ENCODE peak calls at places on chromosomes 1 and 21, in five cellular contexts. M is neural progenitor cell, F is HCT116, W is A673, B is fibroblast of lung. J is an unnamed sample.

GRCh38 chr1:234928642-234929041 is 200.0 kb downstream of the TOMM20 start:
- DNase-seq in M (no peak), F (no peak), W (no peak), B (no peak), J (no peak)

GRCh38 chr21:37668462-37669239 is 247.6 kb downstream of the KCNJ6 start:
- DNase-seq in W (no peak), B (no peak), F (no peak), M (no peak), J (no peak)

GRCh38 chr1:184262119-184262518 is 124.7 kb upstream of the C1orf21 start:
- DNase-seq in M (no peak), F (no peak), W (no peak), B (no peak), J (no peak)

GRCh38 chr1:205432116-205432515 is 10.3 kb upstream of the LEMD1 start:
- DNase-seq in F (no peak), W (no peak), M (no peak), B (no peak), J (no peak)

GRCh38 chr1:182877842-182878241 is 38.7 kb downstream of the DHX9 start:
- DNase-seq in B (no peak), W (no peak), M (no peak), F (no peak), J (no peak)

GRCh38 chr21:31397939-31398338 is 53.9 kb upstream of the TIAM1 start:
- DNase-seq in W (no peak), B (no peak), M (peak; percentile 27), F (no peak), J (no peak)

GRCh38 chr1:117627562-117628165 is 21.8 kb downstream of the TENT5C start:
- DNase-seq in M (no peak), W (no peak), B (no peak), F (no peak), J (no peak)

GRCh38 chr21:43268086-43268803 is 99.4 kb downstream of the CRYAA start:
- DNase-seq in F (no peak), W (no peak), B (no peak), M (no peak), J (no peak)

GRCh38 chr1:43493661-43494450 is 36.8 kb upstream of the PTPRF start:
- DNase-seq in B (peak; percentile 51), F (no peak), M (peak; percentile 83), W (peak; percentile 11), J (no peak)

GRCh38 chr1:202150187-202150586 is 5.7 kb upstream of the ARL8A start:
- DNase-seq in M (no peak), B (no peak), F (no peak), W (no peak), J (no peak)

GRCh38 chr1:25431495-25432363 is 1.0 kb downstream of the MACO1 start:
- DNase-seq in W (peak; percentile 12), B (no peak), M (peak; percentile 10), F (no peak), J (no peak)

GRCh38 chr1:201726700-201727099 is 102.3 kb upstream of the IPO9 start:
- DNase-seq in W (no peak), B (no peak), M (no peak), F (no peak), J (no peak)

GRCh38 chr1:109161836-109162606 is 48.1 kb downstream of the ELAPOR1 start:
- DNase-seq in B (peak; percentile 89), W (peak; percentile 79), F (no peak), M (no peak), J (peak; percentile 84)

GRCh38 chr1:2344744-2345296 is 46.5 kb downstream of the MORN1 start:
- DNase-seq in W (no peak), M (no peak), F (no peak), B (no peak), J (no peak)

GRCh38 chr1:109802136-109802900 is 38.6 kb upstream of the EPS8L3 start:
- DNase-seq in W (no peak), F (no peak), B (no peak), M (no peak), J (no peak)

GRCh38 chr1:32947669-32948068 is 16.9 kb downstream of the RNF19B start:
- DNase-seq in F (no peak), B (no peak), M (no peak), W (no peak), J (no peak)

GRCh38 chr1:113769599-113769970 is 10.3 kb upstream of the PHTF1 start:
- DNase-seq in W (no peak), M (no peak), F (no peak), B (no peak), J (no peak)

GRCh38 chr1:37691497-37692077 is 729 bp upstream of the CDCA8 start:
- DNase-seq in F (peak; percentile 10), M (peak; percentile 49), B (peak; percentile 31), W (peak; percentile 23), J (peak; percentile 48)

GRCh38 chr21:16102113-16102512 is 372.3 kb downstream of the USP25 start:
- DNase-seq in W (no peak), M (no peak), B (no peak), F (no peak), J (no peak)

GRCh38 chr1:204342310-204342709 is 17.4 kb downstream of the PLEKHA6 start:
- DNase-seq in W (no peak), M (no peak), F (no peak), B (no peak), J (no peak)

GRCh38 chr1:39788758-39789570 is at the start of gene BMP8B:
- DNase-seq in M (peak; percentile 60), F (peak; percentile 37), B (no peak), W (peak; percentile 27), J (peak; percentile 21)

GRCh38 chr1:148388260-148389026 is 94.7 kb downstream of the PPIAL4G start:
- DNase-seq in W (peak; percentile 80), B (peak; percentile 92), M (peak; percentile 80), F (peak; percentile 79), J (peak; percentile 93)

GRCh38 chr1:197692965-197693364 is 82.3 kb downstream of the DENND1B start:
- DNase-seq in F (peak; percentile 4), M (no peak), B (peak; percentile 42), W (no peak), J (peak; percentile 11)

GRCh38 chr1:47596328-47596727 is 158.5 kb downstream of the FOXD2 start:
- DNase-seq in F (no peak), M (no peak), B (no peak), W (no peak), J (no peak)

GRCh38 chr1:109383087-109383779 is 14.5 kb downstream of the SORT1 start:
- DNase-seq in F (no peak), W (no peak), M (peak; percentile 46), B (no peak), J (no peak)

GRCh38 chr1:38533772-38534472 is 325.6 kb downstream of the RRAGC start:
- DNase-seq in W (peak; percentile 49), F (no peak), B (no peak), M (no peak), J (no peak)

GRCh38 chr1:202034683-202035462 is 24.5 kb downstream of the ELF3 start:
- DNase-seq in F (peak; percentile 91), B (peak; percentile 94), W (peak; percentile 93), M (no peak), J (peak; percentile 99)

GRCh38 chr1:30977105-30977504 is 68.5 kb upstream of the SDC3 start:
- DNase-seq in W (peak; percentile 19), F (no peak), B (peak; percentile 50), M (no peak), J (peak; percentile 21)

GRCh38 chr1:157105988-157106812 is 6.6 kb upstream of the ETV3L start:
- DNase-seq in F (no peak), M (no peak), B (peak; percentile 70), W (no peak), J (peak; percentile 56)

GRCh38 chr1:67441739-67442286 is 11.6 kb upstream of the SERBP1 start:
- DNase-seq in W (no peak), M (no peak), B (no peak), F (no peak), J (no peak)

GRCh38 chr1:153122831-153123421 is 9.6 kb upstream of the SPRR2F start:
- DNase-seq in F (peak; percentile 41), B (no peak), W (peak; percentile 3), M (peak; percentile 16), J (peak; percentile 97)

GRCh38 chr1:157495285-157495684 is 57.0 kb downstream of the FCRL5 start:
- DNase-seq in B (no peak), F (no peak), W (no peak), M (no peak), J (no peak)

GRCh38 chr21:33157303-33157702 is 72.4 kb upstream of the IFNAR2 start:
- DNase-seq in M (peak; percentile 42), F (no peak), B (peak; percentile 7), W (peak; percentile 19), J (no peak)

GRCh38 chr1:59156526-59157196 is 140.2 kb upstream of the FGGY start:
- DNase-seq in F (peak; percentile 60), W (peak; percentile 87), M (peak; percentile 76), B (no peak), J (no peak)

GRCh38 chr1:186617860-186618780 is 62.1 kb downstream of the PTGS2 start:
- DNase-seq in M (no peak), W (peak; percentile 69), F (no peak), B (peak; percentile 42), J (peak; percentile 79)

DNA sequence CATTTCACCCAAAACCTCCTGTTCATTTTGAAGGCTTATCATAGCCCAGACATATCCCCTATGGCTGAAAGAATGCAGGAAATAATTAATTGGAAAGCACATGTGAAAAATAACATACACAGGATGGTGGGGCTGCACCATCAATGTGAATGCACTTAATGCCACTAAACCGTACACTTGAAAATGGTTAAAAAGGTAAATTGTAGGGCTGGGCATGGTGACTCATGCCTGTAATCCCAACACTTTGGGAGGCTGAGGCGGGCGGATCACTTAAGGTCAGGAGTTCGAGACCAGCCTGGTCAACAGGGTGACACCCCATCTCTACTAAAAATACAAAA is 98.7 kb upstream of the BACE2 start:
- DNase-seq in F (no peak), W (no peak), B (no peak), M (no peak), J (no peak)
- TF ChIP-seq CTCF in F (no peak), W (no peak), B (no peak), M (no peak), J (no peak)

DNA sequence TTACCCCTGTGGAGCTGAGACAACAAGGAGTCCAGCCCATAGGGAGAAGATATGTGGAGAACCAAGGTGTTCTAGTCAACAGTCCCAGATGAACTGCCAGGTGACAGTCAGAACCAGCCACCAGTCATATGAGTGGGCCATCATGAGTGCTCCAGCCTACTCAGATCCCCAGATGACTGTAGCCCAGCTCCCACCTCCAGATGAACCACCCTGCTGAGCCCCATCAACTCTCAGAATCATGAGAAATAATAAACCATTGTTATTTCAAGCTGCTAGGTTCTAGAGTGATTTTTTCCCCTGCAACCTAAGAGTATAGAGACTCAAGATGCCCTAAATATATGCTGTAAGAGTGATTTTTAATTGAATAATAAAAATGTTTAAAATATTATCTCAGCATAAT is 444.2 kb downstream of the GPATCH2 start:
- DNase-seq in F (no peak), M (no peak), B (no peak), W (no peak), J (no peak)
- H3K4me1 ChIP-seq in F (no peaks in the 10 kb centered on the region), M (no peaks in the 10 kb centered on the region), B (no peaks in the 10 kb centered on the region), W (no peaks in the 10 kb centered on the region), J (no peaks in the 10 kb centered on the region)

DNA sequence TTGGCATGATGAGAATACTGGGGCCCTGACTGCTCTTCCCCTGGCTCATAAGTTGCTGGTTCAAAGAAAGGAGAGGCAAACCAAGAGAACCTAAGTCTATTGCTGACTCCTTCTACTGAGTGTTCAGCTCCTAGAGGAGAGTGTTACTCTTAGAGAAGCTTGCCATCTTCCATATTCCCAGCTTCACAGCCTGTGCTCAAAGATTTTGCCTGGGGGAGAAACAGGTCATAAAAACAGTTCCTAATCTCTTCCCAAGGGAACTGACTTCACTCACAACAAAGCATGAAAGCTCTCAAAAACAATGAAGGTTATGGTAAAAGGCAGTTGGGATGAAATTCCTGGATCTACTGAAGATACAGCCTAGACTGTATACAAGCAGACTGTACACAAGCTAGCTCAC is 37.1 kb downstream of the LRRC40 start:
- DNase-seq in M (no peak), F (no peak), W (no peak), B (no peak), J (no peak)
- TF ChIP-seq EZH2 in M (no peak), F (no peak), W (no peak), B (no peak), J (no peak)

GRCh38 chr21:41847066-41847804 is 31.9 kb downstream of the PRDM15 start:
- DNase-seq in F (no peak), B (peak; percentile 49), M (peak; percentile 41), W (peak; percentile 39), J (no peak)
- TF ChIP-seq CTCF in F (peak; percentile 11), B (peak; percentile 22), M (peak; percentile 45), W (peak; percentile 52), J (no peak)